ENCODE peak calls at places on chromosomes 11 and 22, in ten cellular contexts. One of them, this sample, is unnamed.

GRCh38 chr11:65802841-65803240 is 16.0 kb downstream of the OVOL1 start:
- DNase-seq in stimulated activated CD4-positive, alpha-beta T cell treated with anti-CD3 and anti-CD28 coated beads, TNF-alpha, amount 100 ng/mL, for 48 hours: no peak
- DNase-seq in stimulated activated CD8-positive, alpha-beta memory T cell treated with anti-CD3 and anti-CD28 coated beads, Interleukin-4, amount 100 ng/mL, for 48 hours: no peak
- DNase-seq in activated T-cell treated with anti-CD3 and anti-CD28 coated beads, Interleukin-2, amount 50 U/mL, for 1 hour: no peak
- DNase-seq in EH: no peak
- DNase-seq in psoas muscle: no peak
- DNase-seq in activated naive CD8-positive, alpha-beta T cell treated with anti-CD3 and anti-CD28 coated beads, Interleukin-2, amount 50 U/mL, for 24 hours: no peak
- DNase-seq in kidney glomerular epithelial cell: no peak
- DNase-seq in germinal center: no peak
- DNase-seq in NCI-H1694 treated with DMSO at 0.1 percent for 48 hours: no peak
- DNase-seq in this sample: peak; percentile 69

GRCh38 chr11:3929689-3930088 is 74.2 kb downstream of the STIM1 start:
- DNase-seq in activated T-cell treated with anti-CD3 and anti-CD28 coated beads, Interleukin-2, amount 50 U/mL, for 1 hour: no peak
- DNase-seq in EH: peak; percentile 45
- DNase-seq in stimulated activated CD4-positive, alpha-beta T cell treated with anti-CD3 and anti-CD28 coated beads, TNF-alpha, amount 100 ng/mL, for 48 hours: no peak
- DNase-seq in germinal center: no peak
- DNase-seq in psoas muscle: no peak
- DNase-seq in NCI-H1694 treated with DMSO at 0.1 percent for 48 hours: no peak
- DNase-seq in stimulated activated CD8-positive, alpha-beta memory T cell treated with anti-CD3 and anti-CD28 coated beads, Interleukin-4, amount 100 ng/mL, for 48 hours: no peak
- DNase-seq in activated naive CD8-positive, alpha-beta T cell treated with anti-CD3 and anti-CD28 coated beads, Interleukin-2, amount 50 U/mL, for 24 hours: no peak
- DNase-seq in kidney glomerular epithelial cell: peak; percentile 23
- DNase-seq in this sample: no peak

GRCh38 chr22:46462726-46463371 is 74.6 kb downstream of the CELSR1 start:
- DNase-seq in kidney glomerular epithelial cell: peak; percentile 93
- DNase-seq in germinal center: no peak
- DNase-seq in NCI-H1694 treated with DMSO at 0.1 percent for 48 hours: no peak
- DNase-seq in stimulated activated CD4-positive, alpha-beta T cell treated with anti-CD3 and anti-CD28 coated beads, TNF-alpha, amount 100 ng/mL, for 48 hours: no peak
- DNase-seq in activated naive CD8-positive, alpha-beta T cell treated with anti-CD3 and anti-CD28 coated beads, Interleukin-2, amount 50 U/mL, for 24 hours: no peak
- DNase-seq in psoas muscle: no peak
- DNase-seq in stimulated activated CD8-positive, alpha-beta memory T cell treated with anti-CD3 and anti-CD28 coated beads, Interleukin-4, amount 100 ng/mL, for 48 hours: no peak
- DNase-seq in EH: peak; percentile 87
- DNase-seq in activated T-cell treated with anti-CD3 and anti-CD28 coated beads, Interleukin-2, amount 50 U/mL, for 1 hour: no peak
- DNase-seq in this sample: no peak

GRCh38 chr22:43004362-43005035 is 10.4 kb downstream of the PACSIN2 start:
- DNase-seq in germinal center: no peak
- DNase-seq in psoas muscle: no peak
- DNase-seq in activated naive CD8-positive, alpha-beta T cell treated with anti-CD3 and anti-CD28 coated beads, Interleukin-2, amount 50 U/mL, for 24 hours: peak; percentile 21
- DNase-seq in stimulated activated CD8-positive, alpha-beta memory T cell treated with anti-CD3 and anti-CD28 coated beads, Interleukin-4, amount 100 ng/mL, for 48 hours: no peak
- DNase-seq in activated T-cell treated with anti-CD3 and anti-CD28 coated beads, Interleukin-2, amount 50 U/mL, for 1 hour: no peak
- DNase-seq in stimulated activated CD4-positive, alpha-beta T cell treated with anti-CD3 and anti-CD28 coated beads, TNF-alpha, amount 100 ng/mL, for 48 hours: no peak
- DNase-seq in NCI-H1694 treated with DMSO at 0.1 percent for 48 hours: no peak
- DNase-seq in kidney glomerular epithelial cell: no peak
- DNase-seq in EH: peak; percentile 77
- DNase-seq in this sample: no peak

GRCh38 chr11:9057888-9058287 is 33.5 kb downstream of the SCUBE2 start:
- DNase-seq in NCI-H1694 treated with DMSO at 0.1 percent for 48 hours: no peak
- DNase-seq in germinal center: no peak
- DNase-seq in stimulated activated CD8-positive, alpha-beta memory T cell treated with anti-CD3 and anti-CD28 coated beads, Interleukin-4, amount 100 ng/mL, for 48 hours: no peak
- DNase-seq in kidney glomerular epithelial cell: no peak
- DNase-seq in activated T-cell treated with anti-CD3 and anti-CD28 coated beads, Interleukin-2, amount 50 U/mL, for 1 hour: no peak
- DNase-seq in EH: no peak
- DNase-seq in stimulated activated CD4-positive, alpha-beta T cell treated with anti-CD3 and anti-CD28 coated beads, TNF-alpha, amount 100 ng/mL, for 48 hours: no peak
- DNase-seq in activated naive CD8-positive, alpha-beta T cell treated with anti-CD3 and anti-CD28 coated beads, Interleukin-2, amount 50 U/mL, for 24 hours: no peak
- DNase-seq in psoas muscle: no peak
- DNase-seq in this sample: no peak

GRCh38 chr11:8092587-8093424 is 11.8 kb downstream of the TUB start:
- DNase-seq in NCI-H1694 treated with DMSO at 0.1 percent for 48 hours: peak; percentile 64
- DNase-seq in germinal center: peak; percentile 50
- DNase-seq in psoas muscle: peak; percentile 56
- DNase-seq in activated naive CD8-positive, alpha-beta T cell treated with anti-CD3 and anti-CD28 coated beads, Interleukin-2, amount 50 U/mL, for 24 hours: peak; percentile 59
- DNase-seq in stimulated activated CD8-positive, alpha-beta memory T cell treated with anti-CD3 and anti-CD28 coated beads, Interleukin-4, amount 100 ng/mL, for 48 hours: peak; percentile 69
- DNase-seq in EH: peak; percentile 80
- DNase-seq in stimulated activated CD4-positive, alpha-beta T cell treated with anti-CD3 and anti-CD28 coated beads, TNF-alpha, amount 100 ng/mL, for 48 hours: peak; percentile 15
- DNase-seq in kidney glomerular epithelial cell: peak; percentile 62
- DNase-seq in activated T-cell treated with anti-CD3 and anti-CD28 coated beads, Interleukin-2, amount 50 U/mL, for 1 hour: no peak
- DNase-seq in this sample: peak; percentile 40

GRCh38 chr11:132405728-132406127 is 1035.3 kb downstream of the NTM start:
- DNase-seq in kidney glomerular epithelial cell: no peak
- DNase-seq in psoas muscle: no peak
- DNase-seq in EH: no peak
- DNase-seq in stimulated activated CD8-positive, alpha-beta memory T cell treated with anti-CD3 and anti-CD28 coated beads, Interleukin-4, amount 100 ng/mL, for 48 hours: no peak
- DNase-seq in germinal center: no peak
- DNase-seq in stimulated activated CD4-positive, alpha-beta T cell treated with anti-CD3 and anti-CD28 coated beads, TNF-alpha, amount 100 ng/mL, for 48 hours: no peak
- DNase-seq in activated T-cell treated with anti-CD3 and anti-CD28 coated beads, Interleukin-2, amount 50 U/mL, for 1 hour: no peak
- DNase-seq in activated naive CD8-positive, alpha-beta T cell treated with anti-CD3 and anti-CD28 coated beads, Interleukin-2, amount 50 U/mL, for 24 hours: no peak
- DNase-seq in NCI-H1694 treated with DMSO at 0.1 percent for 48 hours: no peak
- DNase-seq in this sample: no peak

GRCh38 chr11:59787816-59788215 is 22.8 kb downstream of the MRPL16 start:
- DNase-seq in activated naive CD8-positive, alpha-beta T cell treated with anti-CD3 and anti-CD28 coated beads, Interleukin-2, amount 50 U/mL, for 24 hours: no peak
- DNase-seq in EH: peak; percentile 88
- DNase-seq in stimulated activated CD4-positive, alpha-beta T cell treated with anti-CD3 and anti-CD28 coated beads, TNF-alpha, amount 100 ng/mL, for 48 hours: no peak
- DNase-seq in activated T-cell treated with anti-CD3 and anti-CD28 coated beads, Interleukin-2, amount 50 U/mL, for 1 hour: no peak
- DNase-seq in psoas muscle: no peak
- DNase-seq in germinal center: no peak
- DNase-seq in NCI-H1694 treated with DMSO at 0.1 percent for 48 hours: no peak
- DNase-seq in kidney glomerular epithelial cell: peak; percentile 33
- DNase-seq in stimulated activated CD8-positive, alpha-beta memory T cell treated with anti-CD3 and anti-CD28 coated beads, Interleukin-4, amount 100 ng/mL, for 48 hours: no peak
- DNase-seq in this sample: no peak

GRCh38 chr11:112795142-112795815 is 165.9 kb upstream of the NCAM1 start:
- DNase-seq in activated naive CD8-positive, alpha-beta T cell treated with anti-CD3 and anti-CD28 coated beads, Interleukin-2, amount 50 U/mL, for 24 hours: peak; percentile 12
- DNase-seq in germinal center: peak; percentile 20
- DNase-seq in stimulated activated CD8-positive, alpha-beta memory T cell treated with anti-CD3 and anti-CD28 coated beads, Interleukin-4, amount 100 ng/mL, for 48 hours: peak; percentile 39
- DNase-seq in activated T-cell treated with anti-CD3 and anti-CD28 coated beads, Interleukin-2, amount 50 U/mL, for 1 hour: no peak
- DNase-seq in stimulated activated CD4-positive, alpha-beta T cell treated with anti-CD3 and anti-CD28 coated beads, TNF-alpha, amount 100 ng/mL, for 48 hours: no peak
- DNase-seq in NCI-H1694 treated with DMSO at 0.1 percent for 48 hours: no peak
- DNase-seq in EH: peak; percentile 49
- DNase-seq in psoas muscle: peak; percentile 55
- DNase-seq in kidney glomerular epithelial cell: no peak
- DNase-seq in this sample: peak; percentile 22

GRCh38 chr11:35933572-35933925 is 10.3 kb upstream of the LDLRAD3 start:
- DNase-seq in stimulated activated CD4-positive, alpha-beta T cell treated with anti-CD3 and anti-CD28 coated beads, TNF-alpha, amount 100 ng/mL, for 48 hours: no peak
- DNase-seq in germinal center: no peak
- DNase-seq in NCI-H1694 treated with DMSO at 0.1 percent for 48 hours: no peak
- DNase-seq in stimulated activated CD8-positive, alpha-beta memory T cell treated with anti-CD3 and anti-CD28 coated beads, Interleukin-4, amount 100 ng/mL, for 48 hours: no peak
- DNase-seq in activated naive CD8-positive, alpha-beta T cell treated with anti-CD3 and anti-CD28 coated beads, Interleukin-2, amount 50 U/mL, for 24 hours: no peak
- DNase-seq in kidney glomerular epithelial cell: no peak
- DNase-seq in EH: no peak
- DNase-seq in activated T-cell treated with anti-CD3 and anti-CD28 coated beads, Interleukin-2, amount 50 U/mL, for 1 hour: no peak
- DNase-seq in psoas muscle: no peak
- DNase-seq in this sample: no peak

GRCh38 chr11:3206128-3206921 is 12.3 kb downstream of the MRGPRG start:
- DNase-seq in stimulated activated CD4-positive, alpha-beta T cell treated with anti-CD3 and anti-CD28 coated beads, TNF-alpha, amount 100 ng/mL, for 48 hours: no peak
- DNase-seq in germinal center: no peak
- DNase-seq in activated T-cell treated with anti-CD3 and anti-CD28 coated beads, Interleukin-2, amount 50 U/mL, for 1 hour: no peak
- DNase-seq in stimulated activated CD8-positive, alpha-beta memory T cell treated with anti-CD3 and anti-CD28 coated beads, Interleukin-4, amount 100 ng/mL, for 48 hours: no peak
- DNase-seq in kidney glomerular epithelial cell: no peak
- DNase-seq in activated naive CD8-positive, alpha-beta T cell treated with anti-CD3 and anti-CD28 coated beads, Interleukin-2, amount 50 U/mL, for 24 hours: no peak
- DNase-seq in NCI-H1694 treated with DMSO at 0.1 percent for 48 hours: no peak
- DNase-seq in EH: no peak
- DNase-seq in psoas muscle: peak; percentile 3
- DNase-seq in this sample: no peak

GRCh38 chr22:29225422-29226090 is 19.9 kb downstream of the EMID1 start:
- DNase-seq in NCI-H1694 treated with DMSO at 0.1 percent for 48 hours: peak; percentile 19
- DNase-seq in germinal center: no peak
- DNase-seq in activated T-cell treated with anti-CD3 and anti-CD28 coated beads, Interleukin-2, amount 50 U/mL, for 1 hour: no peak
- DNase-seq in stimulated activated CD8-positive, alpha-beta memory T cell treated with anti-CD3 and anti-CD28 coated beads, Interleukin-4, amount 100 ng/mL, for 48 hours: no peak
- DNase-seq in EH: peak; percentile 28
- DNase-seq in stimulated activated CD4-positive, alpha-beta T cell treated with anti-CD3 and anti-CD28 coated beads, TNF-alpha, amount 100 ng/mL, for 48 hours: no peak
- DNase-seq in kidney glomerular epithelial cell: no peak
- DNase-seq in activated naive CD8-positive, alpha-beta T cell treated with anti-CD3 and anti-CD28 coated beads, Interleukin-2, amount 50 U/mL, for 24 hours: no peak
- DNase-seq in psoas muscle: peak; percentile 72
- DNase-seq in this sample: no peak

GRCh38 chr22:33896154-33896800 is 24.0 kb downstream of the LARGE1 start:
- DNase-seq in psoas muscle: no peak
- DNase-seq in activated T-cell treated with anti-CD3 and anti-CD28 coated beads, Interleukin-2, amount 50 U/mL, for 1 hour: no peak
- DNase-seq in stimulated activated CD8-positive, alpha-beta memory T cell treated with anti-CD3 and anti-CD28 coated beads, Interleukin-4, amount 100 ng/mL, for 48 hours: no peak
- DNase-seq in EH: no peak
- DNase-seq in germinal center: peak; percentile 15
- DNase-seq in NCI-H1694 treated with DMSO at 0.1 percent for 48 hours: no peak
- DNase-seq in stimulated activated CD4-positive, alpha-beta T cell treated with anti-CD3 and anti-CD28 coated beads, TNF-alpha, amount 100 ng/mL, for 48 hours: no peak
- DNase-seq in kidney glomerular epithelial cell: no peak
- DNase-seq in activated naive CD8-positive, alpha-beta T cell treated with anti-CD3 and anti-CD28 coated beads, Interleukin-2, amount 50 U/mL, for 24 hours: no peak
- DNase-seq in this sample: no peak

GRCh38 chr11:109247071-109247470 is 174.9 kb upstream of the C11orf87 start:
- DNase-seq in activated naive CD8-positive, alpha-beta T cell treated with anti-CD3 and anti-CD28 coated beads, Interleukin-2, amount 50 U/mL, for 24 hours: no peak
- DNase-seq in stimulated activated CD4-positive, alpha-beta T cell treated with anti-CD3 and anti-CD28 coated beads, TNF-alpha, amount 100 ng/mL, for 48 hours: no peak
- DNase-seq in stimulated activated CD8-positive, alpha-beta memory T cell treated with anti-CD3 and anti-CD28 coated beads, Interleukin-4, amount 100 ng/mL, for 48 hours: no peak
- DNase-seq in activated T-cell treated with anti-CD3 and anti-CD28 coated beads, Interleukin-2, amount 50 U/mL, for 1 hour: no peak
- DNase-seq in NCI-H1694 treated with DMSO at 0.1 percent for 48 hours: no peak
- DNase-seq in germinal center: no peak
- DNase-seq in psoas muscle: no peak
- DNase-seq in EH: peak; percentile 21
- DNase-seq in kidney glomerular epithelial cell: no peak
- DNase-seq in this sample: no peak

GRCh38 chr11:68282141-68282860 is 10.5 kb upstream of the C11orf24 start:
- DNase-seq in activated naive CD8-positive, alpha-beta T cell treated with anti-CD3 and anti-CD28 coated beads, Interleukin-2, amount 50 U/mL, for 24 hours: peak; percentile 57
- DNase-seq in activated T-cell treated with anti-CD3 and anti-CD28 coated beads, Interleukin-2, amount 50 U/mL, for 1 hour: no peak
- DNase-seq in stimulated activated CD8-positive, alpha-beta memory T cell treated with anti-CD3 and anti-CD28 coated beads, Interleukin-4, amount 100 ng/mL, for 48 hours: peak; percentile 68
- DNase-seq in stimulated activated CD4-positive, alpha-beta T cell treated with anti-CD3 and anti-CD28 coated beads, TNF-alpha, amount 100 ng/mL, for 48 hours: no peak
- DNase-seq in kidney glomerular epithelial cell: no peak
- DNase-seq in germinal center: no peak
- DNase-seq in psoas muscle: no peak
- DNase-seq in NCI-H1694 treated with DMSO at 0.1 percent for 48 hours: no peak
- DNase-seq in EH: no peak
- DNase-seq in this sample: peak; percentile 43

GRCh38 chr11:11981840-11982239 is 26.6 kb downstream of the DKK3 start:
- DNase-seq in activated naive CD8-positive, alpha-beta T cell treated with anti-CD3 and anti-CD28 coated beads, Interleukin-2, amount 50 U/mL, for 24 hours: no peak
- DNase-seq in germinal center: no peak
- DNase-seq in stimulated activated CD8-positive, alpha-beta memory T cell treated with anti-CD3 and anti-CD28 coated beads, Interleukin-4, amount 100 ng/mL, for 48 hours: no peak
- DNase-seq in activated T-cell treated with anti-CD3 and anti-CD28 coated beads, Interleukin-2, amount 50 U/mL, for 1 hour: no peak
- DNase-seq in EH: no peak
- DNase-seq in stimulated activated CD4-positive, alpha-beta T cell treated with anti-CD3 and anti-CD28 coated beads, TNF-alpha, amount 100 ng/mL, for 48 hours: no peak
- DNase-seq in NCI-H1694 treated with DMSO at 0.1 percent for 48 hours: no peak
- DNase-seq in psoas muscle: no peak
- DNase-seq in kidney glomerular epithelial cell: no peak
- DNase-seq in this sample: no peak

GRCh38 chr22:29152045-29152380 is 53.7 kb upstream of the EMID1 start:
- DNase-seq in stimulated activated CD8-positive, alpha-beta memory T cell treated with anti-CD3 and anti-CD28 coated beads, Interleukin-4, amount 100 ng/mL, for 48 hours: no peak
- DNase-seq in psoas muscle: no peak
- DNase-seq in activated T-cell treated with anti-CD3 and anti-CD28 coated beads, Interleukin-2, amount 50 U/mL, for 1 hour: no peak
- DNase-seq in germinal center: no peak
- DNase-seq in activated naive CD8-positive, alpha-beta T cell treated with anti-CD3 and anti-CD28 coated beads, Interleukin-2, amount 50 U/mL, for 24 hours: no peak
- DNase-seq in NCI-H1694 treated with DMSO at 0.1 percent for 48 hours: no peak
- DNase-seq in EH: no peak
- DNase-seq in kidney glomerular epithelial cell: no peak
- DNase-seq in stimulated activated CD4-positive, alpha-beta T cell treated with anti-CD3 and anti-CD28 coated beads, TNF-alpha, amount 100 ng/mL, for 48 hours: no peak
- DNase-seq in this sample: no peak

GRCh38 chr11:134125507-134125906 is 56.6 kb downstream of the JAM3 start:
- DNase-seq in activated naive CD8-positive, alpha-beta T cell treated with anti-CD3 and anti-CD28 coated beads, Interleukin-2, amount 50 U/mL, for 24 hours: no peak
- DNase-seq in stimulated activated CD4-positive, alpha-beta T cell treated with anti-CD3 and anti-CD28 coated beads, TNF-alpha, amount 100 ng/mL, for 48 hours: no peak
- DNase-seq in EH: no peak
- DNase-seq in stimulated activated CD8-positive, alpha-beta memory T cell treated with anti-CD3 and anti-CD28 coated beads, Interleukin-4, amount 100 ng/mL, for 48 hours: no peak
- DNase-seq in psoas muscle: no peak
- DNase-seq in activated T-cell treated with anti-CD3 and anti-CD28 coated beads, Interleukin-2, amount 50 U/mL, for 1 hour: no peak
- DNase-seq in NCI-H1694 treated with DMSO at 0.1 percent for 48 hours: no peak
- DNase-seq in germinal center: no peak
- DNase-seq in kidney glomerular epithelial cell: no peak
- DNase-seq in this sample: no peak

GRCh38 chr11:7457211-7457610 is 28.1 kb upstream of the OLFML1 start:
- DNase-seq in EH: peak; percentile 67
- DNase-seq in kidney glomerular epithelial cell: peak; percentile 29
- DNase-seq in stimulated activated CD8-positive, alpha-beta memory T cell treated with anti-CD3 and anti-CD28 coated beads, Interleukin-4, amount 100 ng/mL, for 48 hours: no peak
- DNase-seq in NCI-H1694 treated with DMSO at 0.1 percent for 48 hours: no peak
- DNase-seq in activated naive CD8-positive, alpha-beta T cell treated with anti-CD3 and anti-CD28 coated beads, Interleukin-2, amount 50 U/mL, for 24 hours: no peak
- DNase-seq in psoas muscle: no peak
- DNase-seq in germinal center: no peak
- DNase-seq in activated T-cell treated with anti-CD3 and anti-CD28 coated beads, Interleukin-2, amount 50 U/mL, for 1 hour: no peak
- DNase-seq in stimulated activated CD4-positive, alpha-beta T cell treated with anti-CD3 and anti-CD28 coated beads, TNF-alpha, amount 100 ng/mL, for 48 hours: no peak
- DNase-seq in this sample: no peak

GRCh38 chr11:28919194-28919593 is 811.0 kb downstream of the METTL15 start:
- DNase-seq in activated naive CD8-positive, alpha-beta T cell treated with anti-CD3 and anti-CD28 coated beads, Interleukin-2, amount 50 U/mL, for 24 hours: no peak
- DNase-seq in kidney glomerular epithelial cell: no peak
- DNase-seq in stimulated activated CD8-positive, alpha-beta memory T cell treated with anti-CD3 and anti-CD28 coated beads, Interleukin-4, amount 100 ng/mL, for 48 hours: no peak
- DNase-seq in activated T-cell treated with anti-CD3 and anti-CD28 coated beads, Interleukin-2, amount 50 U/mL, for 1 hour: no peak
- DNase-seq in germinal center: no peak
- DNase-seq in psoas muscle: no peak
- DNase-seq in EH: no peak
- DNase-seq in NCI-H1694 treated with DMSO at 0.1 percent for 48 hours: no peak
- DNase-seq in stimulated activated CD4-positive, alpha-beta T cell treated with anti-CD3 and anti-CD28 coated beads, TNF-alpha, amount 100 ng/mL, for 48 hours: no peak
- DNase-seq in this sample: no peak

GRCh38 chr11:10982695-10983492 is 125.0 kb upstream of the ZBED5 start:
- DNase-seq in stimulated activated CD4-positive, alpha-beta T cell treated with anti-CD3 and anti-CD28 coated beads, TNF-alpha, amount 100 ng/mL, for 48 hours: no peak
- DNase-seq in NCI-H1694 treated with DMSO at 0.1 percent for 48 hours: no peak
- DNase-seq in germinal center: no peak
- DNase-seq in EH: no peak
- DNase-seq in activated T-cell treated with anti-CD3 and anti-CD28 coated beads, Interleukin-2, amount 50 U/mL, for 1 hour: no peak
- DNase-seq in psoas muscle: no peak
- DNase-seq in stimulated activated CD8-positive, alpha-beta memory T cell treated with anti-CD3 and anti-CD28 coated beads, Interleukin-4, amount 100 ng/mL, for 48 hours: no peak
- DNase-seq in kidney glomerular epithelial cell: peak; percentile 9
- DNase-seq in activated naive CD8-positive, alpha-beta T cell treated with anti-CD3 and anti-CD28 coated beads, Interleukin-2, amount 50 U/mL, for 24 hours: no peak
- DNase-seq in this sample: no peak

This sample was measured in GM18507.